ENCODE peak calls at places on chromosome 6, in five cellular contexts. X is iPS-NIHi11; J is T follicular helper cell; L is stimulated activated CD8-positive, alpha-beta memory T cell treated with anti-CD3 and anti-CD28 coated beads, Interleukin-12 subunit alpha, Interleukin-12 subunit beta, amount 100 ng/mL, for 1 hour; C is foreskin melanocyte. G is an unnamed sample.

GRCh38 chr6:88532241-88532860 is 366.2 kb upstream of the CNR1 start:
- DNase-seq in C (no peak), J (no peak), L (no peak), X (no peak), G (no peak)

GRCh38 chr6:167661456-167662103 is 165.1 kb upstream of the AFDN start:
- DNase-seq in L (no peak), J (no peak), C (no peak), X (no peak), G (no peak)

GRCh38 chr6:36349240-36349639 is 12.6 kb upstream of the BNIP5 start:
- DNase-seq in L (no peak), C (no peak), X (no peak), J (peak), G (no peak)

GRCh38 chr6:129102741-129103140 is 219.8 kb downstream of the LAMA2 start:
- DNase-seq in C (no peak), J (no peak), L (no peak), X (no peak), G (no peak)

GRCh38 chr6:107715523-107716321 is 108.4 kb downstream of the SCML4 start:
- DNase-seq in L (no peak), J (no peak), C (no peak), X (no peak), G (no peak)

GRCh38 chr6:154613137-154613676 is 102.7 kb upstream of the CNKSR3 start:
- DNase-seq in L (no peak), X (no peak), C (no peak), J (no peak), G (no peak)

GRCh38 chr6:169589293-169589692 is 112.5 kb downstream of the WDR27 start:
- DNase-seq in L (no peak), J (no peak), X (no peak), C (no peak), G (peak)

GRCh38 chr6:15036690-15037245 is 209.1 kb upstream of the JARID2 start:
- DNase-seq in C (no peak), X (no peak), J (no peak), L (no peak), G (no peak)

GRCh38 chr6:120735641-120736040 is 598.6 kb downstream of the TBC1D32 start:
- DNase-seq in L (no peak), C (no peak), J (no peak), X (no peak), G (no peak)

GRCh38 chr6:40898073-40898472 is 140.9 kb downstream of the UNC5CL start:
- DNase-seq in L (no peak), X (no peak), C (no peak), J (no peak), G (no peak)

GRCh38 chr6:135586844-135587243 is 89.3 kb upstream of the AHI1 start:
- DNase-seq in J (no peak), X (no peak), L (no peak), C (no peak), G (no peak)

GRCh38 chr6:73081955-73082354 is 143.3 kb downstream of the KHDC1L start:
- DNase-seq in X (peak), L (no peak), J (no peak), C (no peak), G (no peak)

GRCh38 chr6:170045563-170045960 is 245.3 kb downstream of the DLL1 start:
- DNase-seq in L (no peak), J (no peak), X (no peak), C (no peak), G (no peak)

GRCh38 chr6:105034470-105034869 is 77.6 kb downstream of the LIN28B start:
- DNase-seq in J (no peak), L (no peak), X (no peak), C (no peak), G (no peak)

GRCh38 chr6:134519456-134519855 is 201.5 kb upstream of the SGK1 start:
- DNase-seq in X (no peak), C (no peak), J (peak), L (peak), G (no peak)

GRCh38 chr6:75205776-75206334 is at the start of gene COL12A1:
- DNase-seq in X (peak), L (no peak), J (no peak), C (no peak), G (no peak)

GRCh38 chr6:36361071-36361470 is 24.4 kb upstream of the BNIP5 start:
- DNase-seq in C (no peak), X (no peak), J (no peak), L (no peak), G (no peak)

GRCh38 chr6:41471064-41471895 is 74.9 kb upstream of the FOXP4 start:
- DNase-seq in X (no peak), J (no peak), L (no peak), C (no peak), G (no peak)

GRCh38 chr6:13290335-13290734 is 38.0 kb downstream of the TBC1D7 start:
- DNase-seq in C (no peak), X (no peak), L (no peak), J (no peak), G (no peak)

GRCh38 chr6:130575557-130575956 is 209.7 kb downstream of the TMEM200A start:
- DNase-seq in J (no peak), C (no peak), L (no peak), X (no peak), G (no peak)

GRCh38 chr6:25583099-25583498 is 68.9 kb upstream of the SCGN start:
- DNase-seq in L (no peak), J (no peak), X (no peak), C (peak), G (no peak)

GRCh38 chr6:136544326-136544725 is 5.9 kb downstream of the MAP7 start:
- DNase-seq in C (no peak), J (no peak), X (no peak), L (no peak), G (no peak)

GRCh38 chr6:1868561-1869261 is 259.0 kb downstream of the FOXC1 start:
- DNase-seq in L (no peak), J (no peak), C (no peak), X (no peak), G (peak)

GRCh38 chr6:99458319-99458718 is 33.2 kb upstream of the PNISR start:
- DNase-seq in X (peak), J (no peak), C (peak), L (no peak), G (no peak)

GRCh38 chr6:121794630-121795029 is 359.2 kb downstream of the GJA1 start:
- DNase-seq in J (no peak), X (no peak), L (no peak), C (peak), G (no peak)

GRCh38 chr6:44537306-44538049 is 150.0 kb downstream of the CDC5L start:
- DNase-seq in X (no peak), C (no peak), J (no peak), L (no peak), G (no peak)

GRCh38 chr6:74248966-74249365 is 553.0 kb downstream of the CD109 start:
- DNase-seq in C (no peak), L (no peak), X (no peak), J (no peak), G (no peak)

GRCh38 chr6:154399097-154399496 is 42.5 kb upstream of the IPCEF1 start:
- DNase-seq in L (no peak), X (no peak), C (peak), J (no peak), G (no peak)

GRCh38 chr6:109224994-109225393 is 129.7 kb downstream of the CEP57L1 start:
- DNase-seq in X (no peak), L (no peak), J (no peak), C (no peak), G (no peak)

GRCh38 chr6:148648754-148649453 is 97.9 kb upstream of the UST start:
- DNase-seq in J (no peak), X (no peak), L (no peak), C (no peak), G (no peak)

GRCh38 chr6:7939186-7939863 is 28.7 kb upstream of the TXNDC5 start:
- DNase-seq in J (no peak), L (no peak), C (no peak), X (no peak), G (no peak)

GRCh38 chr6:141041596-141042087 is 1091.1 kb upstream of the GJE1 start:
- DNase-seq in J (no peak), C (no peak), L (no peak), X (no peak), G (no peak)

GRCh38 chr6:111823831-111824607 is 49.2 kb downstream of the FYN start:
- DNase-seq in L (no peak), C (no peak), J (no peak), X (no peak), G (no peak)

G was measured in memory B cell.